ENCODE peak calls at places on chromosomes 1 and 21, in four cellular contexts. One of them, this sample, is unnamed.

GRCh38 chr1:224497714-224498573 is 63.3 kb upstream of the WDR26 start:
- DNase-seq in H9: peak; percentile 75
- DNase-seq in IMR-90: peak; percentile 90
- DNase-seq in trophoblast cell: peak; percentile 85
- DNase-seq in this sample: peak; percentile 90

GRCh38 chr1:172727956-172728603 is 69.2 kb downstream of the FASLG start:
- DNase-seq in H9: peak; percentile 76
- DNase-seq in IMR-90: peak; percentile 29
- DNase-seq in trophoblast cell: peak; percentile 59
- DNase-seq in this sample: peak; percentile 92

GRCh38 chr1:193537266-193538003 is 351.0 kb upstream of the B3GALT2 start:
- DNase-seq in H9: no peak
- DNase-seq in IMR-90: no peak
- DNase-seq in trophoblast cell: peak; percentile 15
- DNase-seq in this sample: no peak

GRCh38 chr1:27402349-27402754 is 9.9 kb downstream of the GPR3 start:
- DNase-seq in H9: peak; percentile 81
- DNase-seq in IMR-90: peak; percentile 55
- DNase-seq in trophoblast cell: peak; percentile 33
- DNase-seq in this sample: peak; percentile 80

GRCh38 chr1:119768778-119769177 is at the start of gene HMGCS2:
- DNase-seq in H9: no peak
- DNase-seq in IMR-90: no peak
- DNase-seq in trophoblast cell: no peak
- DNase-seq in this sample: no peak

GRCh38 chr1:247079141-247079874 is 697 bp upstream of the ZNF670 start:
- DNase-seq in H9: peak; percentile 55
- DNase-seq in IMR-90: no peak
- DNase-seq in trophoblast cell: peak; percentile 18
- DNase-seq in this sample: peak; percentile 75

GRCh38 chr1:201719812-201720521 is 109.0 kb upstream of the IPO9 start:
- DNase-seq in H9: no peak
- DNase-seq in IMR-90: peak; percentile 85
- DNase-seq in trophoblast cell: no peak
- DNase-seq in this sample: peak; percentile 72

GRCh38 chr1:205229399-205229861 is 1.7 kb downstream of the TMCC2 start:
- DNase-seq in H9: peak; percentile 88
- DNase-seq in IMR-90: peak; percentile 57
- DNase-seq in trophoblast cell: peak; percentile 48
- DNase-seq in this sample: peak; percentile 91

GRCh38 chr1:160284782-160285344 is at the start of gene PEX19:
- DNase-seq in H9: peak; percentile 95
- DNase-seq in IMR-90: peak; percentile 94
- DNase-seq in trophoblast cell: peak; percentile 96
- DNase-seq in this sample: peak; percentile 97

GRCh38 chr21:41774467-41775151 is 7.8 kb upstream of the RIPK4 start:
- DNase-seq in H9: no peak
- DNase-seq in IMR-90: no peak
- DNase-seq in trophoblast cell: no peak
- DNase-seq in this sample: no peak

GRCh38 chr1:203268901-203269653 is 36.2 kb upstream of the BTG2 start:
- DNase-seq in H9: peak; percentile 65
- DNase-seq in IMR-90: peak; percentile 77
- DNase-seq in trophoblast cell: peak; percentile 89
- DNase-seq in this sample: peak; percentile 87

GRCh38 chr1:180540697-180541594 is 17.8 kb upstream of the OVAAL start:
- DNase-seq in H9: no peak
- DNase-seq in IMR-90: peak; percentile 31
- DNase-seq in trophoblast cell: no peak
- DNase-seq in this sample: no peak

GRCh38 chr1:67285780-67286488 is 21.7 kb upstream of the IL12RB2 start:
- DNase-seq in H9: no peak
- DNase-seq in IMR-90: no peak
- DNase-seq in trophoblast cell: no peak
- DNase-seq in this sample: no peak

GRCh38 chr1:214660900-214661299 is 57.9 kb downstream of the CENPF start:
- DNase-seq in H9: no peak
- DNase-seq in IMR-90: peak; percentile 96
- DNase-seq in trophoblast cell: peak; percentile 88
- DNase-seq in this sample: peak; percentile 47

GRCh38 chr1:200818248-200818647 is 54.5 kb upstream of the GPR25 start:
- DNase-seq in H9: no peak
- DNase-seq in IMR-90: no peak
- DNase-seq in trophoblast cell: no peak
- DNase-seq in this sample: no peak

GRCh38 chr1:89911186-89911976 is 83.5 kb upstream of the ZNF326 start:
- DNase-seq in H9: peak; percentile 50
- DNase-seq in IMR-90: peak; percentile 60
- DNase-seq in trophoblast cell: no peak
- DNase-seq in this sample: peak; percentile 80

GRCh38 chr21:34333150-34333739 is 30.6 kb upstream of the KCNE2 start:
- DNase-seq in H9: no peak
- DNase-seq in IMR-90: peak; percentile 25
- DNase-seq in trophoblast cell: no peak
- DNase-seq in this sample: no peak

GRCh38 chr1:33655496-33655895 is 183.1 kb downstream of the ZSCAN20 start:
- DNase-seq in H9: no peak
- DNase-seq in IMR-90: no peak
- DNase-seq in trophoblast cell: no peak
- DNase-seq in this sample: no peak

GRCh38 chr1:65319754-65320153 is 10.4 kb downstream of the DNAJC6 start:
- DNase-seq in H9: no peak
- DNase-seq in IMR-90: no peak
- DNase-seq in trophoblast cell: no peak
- DNase-seq in this sample: no peak

GRCh38 chr1:65317866-65318653 is 8.7 kb downstream of the DNAJC6 start:
- DNase-seq in H9: no peak
- DNase-seq in IMR-90: no peak
- DNase-seq in trophoblast cell: no peak
- DNase-seq in this sample: no peak

GRCh38 chr1:65316233-65316632 is 6.9 kb downstream of the DNAJC6 start:
- DNase-seq in H9: no peak
- DNase-seq in IMR-90: no peak
- DNase-seq in trophoblast cell: no peak
- DNase-seq in this sample: no peak

GRCh38 chr1:65321879-65322278 is 12.5 kb downstream of the DNAJC6 start:
- DNase-seq in H9: no peak
- DNase-seq in IMR-90: no peak
- DNase-seq in trophoblast cell: no peak
- DNase-seq in this sample: no peak

DNA sequence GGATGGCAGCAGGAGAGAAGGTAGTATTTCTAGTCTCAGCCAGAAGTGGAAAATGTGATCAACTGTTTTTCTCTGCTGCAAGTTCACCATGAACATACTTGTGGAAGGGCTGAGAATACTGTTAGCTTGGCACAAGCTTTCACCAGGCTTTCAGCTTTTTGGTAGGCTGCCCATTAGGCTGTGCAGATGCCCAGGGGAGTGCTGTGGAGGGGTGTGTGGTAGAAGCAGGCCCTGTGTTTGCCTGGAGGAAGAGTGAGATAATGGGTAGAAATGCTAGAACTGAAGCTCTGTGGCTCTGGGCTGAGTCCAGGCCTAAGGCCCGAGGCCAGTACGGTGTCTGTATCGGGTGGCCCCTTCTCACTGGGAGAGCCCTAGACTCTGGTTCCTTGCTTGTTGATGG is 9.8 kb downstream of the DNAJC6 start:
- DNase-seq in H9: no peak
- DNase-seq in IMR-90: no peak
- DNase-seq in trophoblast cell: no peak
- DNase-seq in this sample: no peak
- H3K18ac ChIP-seq in H9: no peak overlapping the region
- H3K18ac ChIP-seq in IMR-90: no peak overlapping the region
- H3K18ac ChIP-seq in trophoblast cell: no peak overlapping the region
- H3K18ac ChIP-seq in this sample: no peak overlapping the region

GRCh38 chr1:53305650-53306049 is 22.2 kb downstream of the LRP8 start:
- DNase-seq in H9: no peak
- DNase-seq in IMR-90: no peak
- DNase-seq in trophoblast cell: no peak
- DNase-seq in this sample: no peak

GRCh38 chr1:53303175-53303574 is 24.7 kb downstream of the LRP8 start:
- DNase-seq in H9: no peak
- DNase-seq in IMR-90: no peak
- DNase-seq in trophoblast cell: no peak
- DNase-seq in this sample: no peak

GRCh38 chr1:53306168-53306567 is 21.7 kb downstream of the LRP8 start:
- DNase-seq in H9: no peak
- DNase-seq in IMR-90: no peak
- DNase-seq in trophoblast cell: no peak
- DNase-seq in this sample: no peak

GRCh38 chr1:53303651-53304515 is 24.0 kb downstream of the LRP8 start:
- DNase-seq in H9: no peak
- DNase-seq in IMR-90: no peak
- DNase-seq in trophoblast cell: no peak
- DNase-seq in this sample: no peak

GRCh38 chr1:53304527-53304926 is 23.3 kb downstream of the LRP8 start:
- DNase-seq in H9: no peak
- DNase-seq in IMR-90: no peak
- DNase-seq in trophoblast cell: no peak
- DNase-seq in this sample: no peak
- H2AK5ac ChIP-seq in H9: no peak overlapping the region
- H2AK5ac ChIP-seq in IMR-90: no peak overlapping the region
- H2AK5ac ChIP-seq in trophoblast cell: no peak overlapping the region
- H2AK5ac ChIP-seq in this sample: no peak overlapping the region

DNA sequence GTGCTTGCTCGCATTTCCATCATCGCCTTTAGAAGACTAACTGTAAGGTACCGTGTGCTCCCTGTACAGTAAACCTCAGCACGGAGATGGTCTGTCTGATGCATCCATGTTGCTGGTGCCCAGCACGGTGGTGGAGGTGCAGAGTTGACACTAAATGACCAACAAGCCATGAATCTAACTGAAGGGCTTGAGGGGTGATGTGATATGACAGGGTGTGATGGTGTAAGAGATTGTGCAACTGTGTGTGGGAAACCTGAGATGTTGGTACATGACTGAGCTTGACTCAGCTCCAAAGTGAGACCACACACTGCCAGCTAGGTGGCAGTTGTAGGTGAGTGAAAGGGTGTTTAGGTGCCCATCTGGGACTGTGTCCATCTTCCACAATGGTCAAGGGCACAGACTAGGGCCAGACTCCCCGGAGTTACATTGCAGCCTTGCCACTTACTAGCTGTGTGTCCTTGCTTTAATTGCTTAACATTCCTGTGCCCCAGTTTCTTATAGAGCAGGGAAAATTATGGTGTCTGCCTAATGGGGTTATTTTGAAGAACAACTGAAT is 21.4 kb downstream of the SLC2A1 start:
- DNase-seq in H9: no peak
- DNase-seq in IMR-90: peak; percentile 85
- DNase-seq in trophoblast cell: peak; percentile 60
- DNase-seq in this sample: no peak
- H3K18ac ChIP-seq in H9: no peak overlapping the region
- H3K18ac ChIP-seq in IMR-90: peak overlapping the region; percentile 21
- H3K18ac ChIP-seq in trophoblast cell: peak overlapping the region; percentile 31
- H3K18ac ChIP-seq in this sample: no peak overlapping the region

DNA sequence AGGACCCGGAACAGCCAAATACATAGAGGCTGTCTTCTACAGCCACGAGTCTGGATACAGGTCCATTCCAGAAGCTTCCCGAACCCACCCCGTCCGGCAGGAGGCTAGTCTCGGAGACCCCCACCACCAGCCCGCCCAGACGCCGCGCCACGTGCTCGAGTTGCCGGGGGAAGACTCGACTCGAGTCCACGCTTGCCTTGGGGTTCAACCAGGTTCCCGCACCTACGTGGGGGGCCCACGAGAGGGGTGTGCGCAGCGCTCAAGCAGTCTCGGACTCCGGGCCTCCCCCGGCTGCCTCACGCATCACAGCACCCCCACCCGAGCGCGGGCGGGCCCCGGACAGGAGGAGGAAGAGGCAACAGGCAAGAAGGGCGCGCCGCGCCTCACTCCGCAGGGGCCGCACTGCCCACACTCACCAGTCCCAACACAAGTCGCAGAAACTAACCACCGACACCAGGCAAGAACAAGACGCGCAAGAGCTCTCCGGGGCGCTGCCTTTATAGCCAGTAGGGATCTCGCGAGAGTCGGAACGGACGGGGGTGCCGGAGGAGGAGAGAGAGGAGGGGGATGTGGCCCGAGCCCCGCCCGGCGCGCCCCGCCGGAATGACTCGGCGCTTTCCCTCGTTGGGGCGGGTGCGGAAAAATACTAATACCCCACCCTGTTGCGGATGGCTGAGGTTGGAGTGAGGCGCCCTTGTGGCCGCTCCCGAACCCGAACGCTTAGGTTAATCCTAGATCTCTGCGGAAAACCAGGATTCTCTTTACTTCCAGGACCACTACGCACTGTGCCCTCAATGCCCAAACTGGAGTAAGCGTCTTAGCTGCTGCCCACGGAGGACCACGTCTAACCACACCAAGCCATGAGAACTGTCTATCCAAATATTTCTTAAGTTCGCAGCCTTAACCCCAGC is at the start of gene PRDX1:
- DNase-seq in H9: peak; percentile 97
- DNase-seq in IMR-90: peak; percentile 94
- DNase-seq in trophoblast cell: peak; percentile 97
- DNase-seq in this sample: peak; percentile 98
- H2AK5ac ChIP-seq in H9: no peak within 1 kb of the TSS
- H2AK5ac ChIP-seq in IMR-90: peak within 1 kb of the TSS; percentile 96
- H2AK5ac ChIP-seq in trophoblast cell: peak within 1 kb of the TSS; percentile 67
- H2AK5ac ChIP-seq in this sample: peak within 1 kb of the TSS; percentile 72

GRCh38 chr1:207845109-207845508 is 65.8 kb downstream of the CD34 start:
- DNase-seq in H9: no peak
- DNase-seq in IMR-90: no peak
- DNase-seq in trophoblast cell: no peak
- DNase-seq in this sample: no peak

GRCh38 chr1:207847116-207847515 is 63.8 kb downstream of the CD34 start:
- DNase-seq in H9: no peak
- DNase-seq in IMR-90: no peak
- DNase-seq in trophoblast cell: peak; percentile 50
- DNase-seq in this sample: no peak

GRCh38 chr1:207850621-207851407 is 60.1 kb downstream of the CD34 start:
- DNase-seq in H9: no peak
- DNase-seq in IMR-90: no peak
- DNase-seq in trophoblast cell: no peak
- DNase-seq in this sample: no peak

GRCh38 chr1:207849016-207849415 is 61.9 kb downstream of the CD34 start:
- DNase-seq in H9: no peak
- DNase-seq in IMR-90: no peak
- DNase-seq in trophoblast cell: no peak
- DNase-seq in this sample: no peak

GRCh38 chr1:207848234-207848633 is 62.7 kb downstream of the CD34 start:
- DNase-seq in H9: no peak
- DNase-seq in IMR-90: peak; percentile 59
- DNase-seq in trophoblast cell: peak; percentile 40
- DNase-seq in this sample: no peak
- H3K18ac ChIP-seq in H9: no peak overlapping the region
- H3K18ac ChIP-seq in IMR-90: no peak overlapping the region
- H3K18ac ChIP-seq in trophoblast cell: no peak overlapping the region
- H3K18ac ChIP-seq in this sample: no peak overlapping the region